ENCODE peak calls at places on chromosomes 7 and 10, in six cellular contexts. F, Y, M, N, Z and X are unnamed samples.

GRCh38 chr7:105268056-105268455 is 120.7 kb downstream of the SRPK2 start:
- DNase-seq in Y (peak), F (no peak), Z (peak), N (no peak), M (peak), X (no peak)

GRCh38 chr10:7260412-7260900 is 150.4 kb downstream of the SFMBT2 start:
- DNase-seq in Z (peak), N (no peak), Y (peak), F (no peak), M (peak), X (no peak)

GRCh38 chr7:131225619-131226101 is 102.0 kb upstream of the MKLN1 start:
- DNase-seq in Y (peak), N (no peak), F (no peak), M (peak), Z (peak), X (no peak)

GRCh38 chr7:22660732-22661131 is 66.3 kb upstream of the IL6 start:
- DNase-seq in N (no peak), Y (no peak), M (no peak), F (no peak), Z (no peak), X (no peak)

GRCh38 chr7:70177166-70177565 is 578.9 kb downstream of the AUTS2 start:
- DNase-seq in M (peak), F (no peak), Z (peak), N (no peak), Y (no peak), X (no peak)

GRCh38 chr7:80869821-80870751 is 48.8 kb downstream of the SEMA3C start:
- DNase-seq in M (no peak), F (no peak), Y (peak), Z (no peak), N (no peak), X (no peak)

GRCh38 chr7:48213226-48213625 is 42.0 kb downstream of the ABCA13 start:
- DNase-seq in M (no peak), F (no peak), Z (no peak), N (no peak), Y (no peak), X (no peak)

GRCh38 chr10:43417950-43418768 is 9.2 kb upstream of the HNRNPF start:
- DNase-seq in N (peak), Y (no peak), M (no peak), Z (peak), F (no peak), X (peak)

GRCh38 chr10:129171816-129172215 is 295.2 kb upstream of the MGMT start:
- DNase-seq in Y (no peak), M (no peak), F (no peak), N (no peak), Z (no peak), X (no peak)